ENCODE peak calls at places on chromosomes 2 and 18, in nine cellular contexts. One of them, this sample, is unnamed.

GRCh38 chr2:203484266-203485112 is 50.6 kb downstream of the RAPH1 start:
- DNase-seq in brain microvascular endothelial cell: no peak
- DNase-seq in HCT116: no peak
- DNase-seq in breast epithelium: no peak
- DNase-seq in sigmoid colon: no peak
- DNase-seq in left ventricle myocardium inferior: no peak
- DNase-seq in colonic mucosa: peak; percentile 33
- DNase-seq in astrocyte: no peak
- DNase-seq in cardiac fibroblast: peak; percentile 60
- DNase-seq in this sample: no peak

GRCh38 chr2:184683923-184684322 is 85.6 kb downstream of the ZNF804A start:
- DNase-seq in brain microvascular endothelial cell: no peak
- DNase-seq in HCT116: no peak
- DNase-seq in breast epithelium: no peak
- DNase-seq in sigmoid colon: no peak
- DNase-seq in left ventricle myocardium inferior: no peak
- DNase-seq in colonic mucosa: no peak
- DNase-seq in astrocyte: no peak
- DNase-seq in cardiac fibroblast: no peak
- DNase-seq in this sample: no peak

GRCh38 chr2:30165617-30166016 is 18.8 kb downstream of the YPEL5 start:
- DNase-seq in brain microvascular endothelial cell: no peak
- DNase-seq in HCT116: no peak
- DNase-seq in breast epithelium: no peak
- DNase-seq in sigmoid colon: no peak
- DNase-seq in left ventricle myocardium inferior: no peak
- DNase-seq in colonic mucosa: no peak
- DNase-seq in astrocyte: no peak
- DNase-seq in cardiac fibroblast: no peak
- DNase-seq in this sample: no peak

GRCh38 chr2:231900486-231900942 is 25.7 kb downstream of the NPPC start:
- DNase-seq in brain microvascular endothelial cell: peak; percentile 61
- DNase-seq in HCT116: peak; percentile 83
- DNase-seq in breast epithelium: peak; percentile 68
- DNase-seq in sigmoid colon: peak; percentile 70
- DNase-seq in left ventricle myocardium inferior: peak; percentile 76
- DNase-seq in colonic mucosa: peak; percentile 89
- DNase-seq in astrocyte: peak; percentile 20
- DNase-seq in cardiac fibroblast: peak; percentile 71
- DNase-seq in this sample: peak; percentile 12

GRCh38 chr2:55153564-55154315 is 78.4 kb downstream of the CLHC1 start:
- DNase-seq in brain microvascular endothelial cell: no peak
- DNase-seq in HCT116: no peak
- DNase-seq in breast epithelium: no peak
- DNase-seq in sigmoid colon: no peak
- DNase-seq in left ventricle myocardium inferior: no peak
- DNase-seq in colonic mucosa: no peak
- DNase-seq in astrocyte: no peak
- DNase-seq in cardiac fibroblast: no peak
- DNase-seq in this sample: no peak

GRCh38 chr2:160241251-160242137 is 41.4 kb upstream of the ITGB6 start:
- DNase-seq in brain microvascular endothelial cell: peak; percentile 90
- DNase-seq in HCT116: peak; percentile 56
- DNase-seq in breast epithelium: peak; percentile 80
- DNase-seq in sigmoid colon: peak; percentile 64
- DNase-seq in left ventricle myocardium inferior: no peak
- DNase-seq in colonic mucosa: peak; percentile 77
- DNase-seq in astrocyte: peak; percentile 82
- DNase-seq in cardiac fibroblast: peak; percentile 76
- DNase-seq in this sample: peak; percentile 83

GRCh38 chr2:72137498-72138010 is 10.1 kb downstream of the CYP26B1 start:
- DNase-seq in brain microvascular endothelial cell: no peak
- DNase-seq in HCT116: no peak
- DNase-seq in breast epithelium: peak; percentile 61
- DNase-seq in sigmoid colon: peak; percentile 70
- DNase-seq in left ventricle myocardium inferior: peak; percentile 61
- DNase-seq in colonic mucosa: peak; percentile 82
- DNase-seq in astrocyte: no peak
- DNase-seq in cardiac fibroblast: no peak
- DNase-seq in this sample: no peak

GRCh38 chr2:37721219-37721600 is 49.8 kb upstream of the CDC42EP3 start:
- DNase-seq in brain microvascular endothelial cell: no peak
- DNase-seq in HCT116: no peak
- DNase-seq in breast epithelium: no peak
- DNase-seq in sigmoid colon: no peak
- DNase-seq in left ventricle myocardium inferior: no peak
- DNase-seq in colonic mucosa: no peak
- DNase-seq in astrocyte: no peak
- DNase-seq in cardiac fibroblast: no peak
- DNase-seq in this sample: no peak

GRCh38 chr2:86417961-86418360 is 23.2 kb upstream of the KDM3A start:
- DNase-seq in brain microvascular endothelial cell: no peak
- DNase-seq in HCT116: no peak
- DNase-seq in breast epithelium: no peak
- DNase-seq in sigmoid colon: no peak
- DNase-seq in left ventricle myocardium inferior: no peak
- DNase-seq in colonic mucosa: no peak
- DNase-seq in astrocyte: peak; percentile 49
- DNase-seq in cardiac fibroblast: no peak
- DNase-seq in this sample: no peak

GRCh38 chr2:48940606-48941005 is 185.1 kb upstream of the LHCGR start:
- DNase-seq in brain microvascular endothelial cell: peak; percentile 0
- DNase-seq in HCT116: no peak
- DNase-seq in breast epithelium: no peak
- DNase-seq in sigmoid colon: no peak
- DNase-seq in left ventricle myocardium inferior: no peak
- DNase-seq in colonic mucosa: no peak
- DNase-seq in astrocyte: no peak
- DNase-seq in cardiac fibroblast: peak; percentile 71
- DNase-seq in this sample: no peak

GRCh38 chr2:239927424-239927981 is 97.6 kb downstream of the NDUFA10 start:
- DNase-seq in brain microvascular endothelial cell: peak; percentile 90
- DNase-seq in HCT116: peak; percentile 58
- DNase-seq in breast epithelium: peak; percentile 57
- DNase-seq in sigmoid colon: peak; percentile 60
- DNase-seq in left ventricle myocardium inferior: peak; percentile 14
- DNase-seq in colonic mucosa: peak; percentile 22
- DNase-seq in astrocyte: peak; percentile 89
- DNase-seq in cardiac fibroblast: peak; percentile 47
- DNase-seq in this sample: peak; percentile 61

GRCh38 chr2:231191896-231192872 is 6.2 kb upstream of the ARMC9 start:
- DNase-seq in brain microvascular endothelial cell: peak; percentile 82
- DNase-seq in HCT116: no peak
- DNase-seq in breast epithelium: no peak
- DNase-seq in sigmoid colon: peak; percentile 97
- DNase-seq in left ventricle myocardium inferior: peak; percentile 72
- DNase-seq in colonic mucosa: peak; percentile 62
- DNase-seq in astrocyte: peak; percentile 63
- DNase-seq in cardiac fibroblast: peak; percentile 94
- DNase-seq in this sample: no peak

GRCh38 chr18:46338213-46338612 is 234.0 kb downstream of the HAUS1 start:
- DNase-seq in brain microvascular endothelial cell: no peak
- DNase-seq in HCT116: no peak
- DNase-seq in breast epithelium: no peak
- DNase-seq in sigmoid colon: peak; percentile 30
- DNase-seq in left ventricle myocardium inferior: no peak
- DNase-seq in colonic mucosa: no peak
- DNase-seq in astrocyte: no peak
- DNase-seq in cardiac fibroblast: no peak
- DNase-seq in this sample: no peak

GRCh38 chr2:64727843-64728463 is 74.2 kb upstream of the SERTAD2 start:
- DNase-seq in brain microvascular endothelial cell: no peak
- DNase-seq in HCT116: no peak
- DNase-seq in breast epithelium: no peak
- DNase-seq in sigmoid colon: no peak
- DNase-seq in left ventricle myocardium inferior: no peak
- DNase-seq in colonic mucosa: no peak
- DNase-seq in astrocyte: no peak
- DNase-seq in cardiac fibroblast: no peak
- DNase-seq in this sample: no peak

GRCh38 chr2:154238252-154238651 is 366.5 kb downstream of the GALNT13 start:
- DNase-seq in brain microvascular endothelial cell: no peak
- DNase-seq in HCT116: no peak
- DNase-seq in breast epithelium: no peak
- DNase-seq in sigmoid colon: no peak
- DNase-seq in left ventricle myocardium inferior: no peak
- DNase-seq in colonic mucosa: no peak
- DNase-seq in astrocyte: no peak
- DNase-seq in cardiac fibroblast: no peak
- DNase-seq in this sample: no peak

GRCh38 chr18:79672490-79673276 is 6.9 kb upstream of the CTDP1 start:
- DNase-seq in brain microvascular endothelial cell: no peak
- DNase-seq in HCT116: no peak
- DNase-seq in breast epithelium: no peak
- DNase-seq in sigmoid colon: no peak
- DNase-seq in left ventricle myocardium inferior: no peak
- DNase-seq in colonic mucosa: no peak
- DNase-seq in astrocyte: no peak
- DNase-seq in cardiac fibroblast: no peak
- DNase-seq in this sample: no peak

GRCh38 chr18:51009071-51009470 is 20.9 kb upstream of the SMAD4 start:
- DNase-seq in brain microvascular endothelial cell: no peak
- DNase-seq in HCT116: no peak
- DNase-seq in breast epithelium: no peak
- DNase-seq in sigmoid colon: no peak
- DNase-seq in left ventricle myocardium inferior: no peak
- DNase-seq in colonic mucosa: no peak
- DNase-seq in astrocyte: peak; percentile 18
- DNase-seq in cardiac fibroblast: no peak
- DNase-seq in this sample: no peak

DNA sequence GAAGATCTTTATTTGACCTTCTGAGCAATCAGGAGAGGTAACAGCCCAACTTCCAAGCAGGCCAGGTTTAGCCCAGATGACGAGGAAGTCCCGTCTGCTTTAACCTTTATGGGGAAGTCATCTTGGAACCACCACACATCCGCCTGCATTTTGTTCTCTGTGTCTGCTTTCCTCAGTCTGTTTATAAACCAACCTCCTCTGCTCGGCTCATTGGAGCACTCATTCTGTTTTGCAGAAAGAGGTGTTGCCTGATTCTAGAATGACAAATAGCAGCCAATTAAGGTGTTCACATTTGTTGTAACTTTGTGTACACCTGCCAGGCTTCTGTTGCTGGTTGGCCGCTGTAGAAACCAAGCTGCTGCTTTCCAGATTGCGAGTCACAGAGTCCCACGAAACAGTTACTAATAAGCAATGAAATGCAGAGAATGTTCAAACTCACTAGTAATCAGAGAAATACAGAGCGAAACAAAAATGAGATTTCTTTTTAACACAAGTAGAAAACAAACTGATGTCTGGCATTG is 64.2 kb downstream of the MBP start:
- DNase-seq in brain microvascular endothelial cell: no peak
- DNase-seq in HCT116: no peak
- DNase-seq in breast epithelium: no peak
- DNase-seq in sigmoid colon: no peak
- DNase-seq in left ventricle myocardium inferior: no peak
- DNase-seq in colonic mucosa: no peak
- DNase-seq in astrocyte: peak; percentile 66
- DNase-seq in cardiac fibroblast: peak; percentile 60
- DNase-seq in this sample: no peak
- H3K4me3 ChIP-seq in brain microvascular endothelial cell: no peak overlapping the region
- H3K4me3 ChIP-seq in HCT116: peak overlapping the region; percentile 37
- H3K4me3 ChIP-seq in breast epithelium: no peak overlapping the region
- H3K4me3 ChIP-seq in sigmoid colon: no peak overlapping the region
- H3K4me3 ChIP-seq in left ventricle myocardium inferior: no peak overlapping the region
- H3K4me3 ChIP-seq in colonic mucosa: no peak overlapping the region
- H3K4me3 ChIP-seq in astrocyte: no peak overlapping the region
- H3K4me3 ChIP-seq in cardiac fibroblast: no peak overlapping the region
- H3K4me3 ChIP-seq in this sample: no peak overlapping the region

GRCh38 chr2:233448220-233448559 is 93.9 kb downstream of the DGKD start:
- DNase-seq in brain microvascular endothelial cell: no peak
- DNase-seq in HCT116: no peak
- DNase-seq in breast epithelium: peak; percentile 46
- DNase-seq in sigmoid colon: peak; percentile 55
- DNase-seq in left ventricle myocardium inferior: no peak
- DNase-seq in colonic mucosa: no peak
- DNase-seq in astrocyte: no peak
- DNase-seq in cardiac fibroblast: peak; percentile 22
- DNase-seq in this sample: no peak
- TF ChIP-seq CTCF in brain microvascular endothelial cell: peak; percentile 56
- TF ChIP-seq CTCF in HCT116: peak; percentile 43
- TF ChIP-seq CTCF in breast epithelium: no peak
- TF ChIP-seq CTCF in sigmoid colon: no peak
- TF ChIP-seq CTCF in left ventricle myocardium inferior: peak; percentile 13
- TF ChIP-seq CTCF in colonic mucosa: no peak
- TF ChIP-seq CTCF in astrocyte: peak; percentile 28
- TF ChIP-seq CTCF in cardiac fibroblast: peak; percentile 28
- TF ChIP-seq CTCF in this sample: peak; percentile 25

DNA sequence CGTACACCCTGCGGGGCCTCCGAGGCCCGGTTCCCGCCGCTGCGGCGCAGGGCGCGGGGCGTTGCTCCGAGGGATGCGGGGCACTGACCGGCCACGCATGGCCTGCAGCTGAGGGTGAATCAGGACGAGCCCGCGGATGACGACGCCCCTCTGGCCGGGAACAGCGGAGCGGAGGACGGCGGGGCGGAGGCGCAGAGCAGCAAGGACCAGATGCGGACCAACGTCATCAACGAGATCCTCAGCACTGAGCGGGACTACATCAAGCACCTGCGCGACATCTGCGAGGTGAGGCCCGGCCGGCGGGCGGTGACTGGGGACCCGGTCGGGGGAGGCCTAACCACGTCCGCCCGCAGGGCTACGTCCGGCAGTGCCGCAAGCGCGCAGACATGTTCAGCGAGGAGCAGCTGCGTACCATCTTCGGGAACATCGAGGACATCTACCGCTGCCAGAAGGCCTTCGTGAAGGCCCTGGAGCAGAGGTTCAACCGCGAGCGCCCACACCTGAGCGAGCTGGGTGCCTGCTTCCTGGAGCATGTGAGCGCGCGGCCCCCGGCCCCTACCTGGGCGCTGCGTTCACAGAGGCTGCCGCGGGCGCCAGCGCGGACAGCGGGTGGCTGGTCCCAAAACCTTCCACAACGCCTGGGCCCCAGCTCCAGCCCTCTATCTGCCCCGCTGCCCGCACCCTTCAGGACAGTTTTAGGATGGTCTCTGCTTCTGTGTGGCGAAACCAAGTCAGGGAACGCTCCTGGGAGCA is 53.2 kb downstream of the FAM168B start:
- DNase-seq in brain microvascular endothelial cell: no peak
- DNase-seq in HCT116: no peak
- DNase-seq in breast epithelium: no peak
- DNase-seq in sigmoid colon: peak; percentile 59
- DNase-seq in left ventricle myocardium inferior: no peak
- DNase-seq in colonic mucosa: no peak
- DNase-seq in astrocyte: no peak
- DNase-seq in cardiac fibroblast: no peak
- DNase-seq in this sample: no peak
- H3K4me3 ChIP-seq in brain microvascular endothelial cell: no peak overlapping the region
- H3K4me3 ChIP-seq in HCT116: no peak overlapping the region
- H3K4me3 ChIP-seq in breast epithelium: no peak overlapping the region
- H3K4me3 ChIP-seq in sigmoid colon: no peak overlapping the region
- H3K4me3 ChIP-seq in left ventricle myocardium inferior: peak overlapping the region; percentile 50
- H3K4me3 ChIP-seq in colonic mucosa: no peak overlapping the region
- H3K4me3 ChIP-seq in astrocyte: no peak overlapping the region
- H3K4me3 ChIP-seq in cardiac fibroblast: peak overlapping the region; percentile 19
- H3K4me3 ChIP-seq in this sample: no peak overlapping the region

DNA sequence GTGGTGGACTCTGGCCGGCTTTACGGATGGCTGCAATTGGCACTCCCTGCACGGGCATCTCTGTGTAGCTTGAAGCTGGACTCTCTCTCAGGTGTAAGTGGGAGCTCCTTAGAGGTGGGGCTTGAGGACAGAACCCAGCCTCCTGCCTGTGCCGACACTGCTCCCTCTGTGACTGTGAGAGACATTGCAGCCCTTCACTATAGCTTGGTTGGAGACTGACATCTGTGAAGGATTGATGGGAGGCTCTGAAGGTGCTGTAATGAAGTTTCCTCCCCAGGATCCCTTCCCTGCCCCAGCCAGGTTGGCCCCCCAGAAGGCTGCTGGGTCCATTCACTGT is 166.7 kb downstream of the SH3RF3 start:
- DNase-seq in brain microvascular endothelial cell: no peak
- DNase-seq in HCT116: no peak
- DNase-seq in breast epithelium: no peak
- DNase-seq in sigmoid colon: no peak
- DNase-seq in left ventricle myocardium inferior: no peak
- DNase-seq in colonic mucosa: no peak
- DNase-seq in astrocyte: no peak
- DNase-seq in cardiac fibroblast: no peak
- DNase-seq in this sample: no peak
- TF ChIP-seq CTCF in brain microvascular endothelial cell: no peak
- TF ChIP-seq CTCF in HCT116: no peak
- TF ChIP-seq CTCF in breast epithelium: no peak
- TF ChIP-seq CTCF in sigmoid colon: no peak
- TF ChIP-seq CTCF in left ventricle myocardium inferior: no peak
- TF ChIP-seq CTCF in colonic mucosa: no peak
- TF ChIP-seq CTCF in astrocyte: no peak
- TF ChIP-seq CTCF in cardiac fibroblast: no peak
- TF ChIP-seq CTCF in this sample: no peak

This sample was measured in kidney epithelial cell.